ENCODE peak calls at places on chromosomes 12 and 14, in four cellular contexts. I is A549, G is MM.1S, M is iPS DF 6.9. V is an unnamed sample.

GRCh38 chr14:55221186-55221585 is 29.8 kb upstream of the DLGAP5 start:
- DNase-seq in I (no peak), G (no peak), M (no peak), V (no peak)

GRCh38 chr14:105927094-105927475 is 400.7 kb downstream of the TMEM121 start:
- DNase-seq in I (no peak), G (no peak), M (no peak), V (peak; percentile 3)

GRCh38 chr12:62772556-62772955 is 162.4 kb downstream of the PPM1H start:
- DNase-seq in I (no peak), G (no peak), M (no peak), V (no peak)

GRCh38 chr12:125651625-125652024 is 586.4 kb downstream of the AACS start:
- DNase-seq in I (no peak), G (no peak), M (no peak), V (no peak)

GRCh38 chr14:50792058-50792477 is 38.9 kb downstream of the NIN start:
- DNase-seq in I (no peak), G (peak; percentile 30), M (no peak), V (no peak)

GRCh38 chr12:76623929-76624328 is 64.4 kb upstream of the OSBPL8 start:
- DNase-seq in I (no peak), G (no peak), M (no peak), V (no peak)

GRCh38 chr12:17971850-17972249 is 118.1 kb downstream of the RERGL start:
- DNase-seq in I (no peak), G (no peak), M (no peak), V (no peak)

GRCh38 chr14:72644758-72645489 is 249.0 kb downstream of the DPF3 start:
- DNase-seq in I (peak; percentile 18), G (no peak), M (no peak), V (no peak)

GRCh38 chr12:53096089-53096741 is 1.3 kb upstream of the IGFBP6 start:
- DNase-seq in I (no peak), G (no peak), M (no peak), V (no peak)

GRCh38 chr12:90360300-90360699 is 594.7 kb downstream of the CCER1 start:
- DNase-seq in I (no peak), G (no peak), M (no peak), V (no peak)

GRCh38 chr12:106840217-106840616 is 65.7 kb downstream of the RIC8B start:
- DNase-seq in I (peak; percentile 80), G (no peak), M (no peak), V (no peak)

GRCh38 chr12:105698047-105698446 is 367.6 kb downstream of the C12orf75 start:
- DNase-seq in I (no peak), G (no peak), M (no peak), V (peak; percentile 19)

GRCh38 chr12:120090211-120090610 is 26.3 kb downstream of the RAB35 start:
- DNase-seq in I (no peak), G (no peak), M (no peak), V (no peak)

GRCh38 chr14:90857866-90858265 is 41.6 kb upstream of the TTC7B start:
- DNase-seq in I (no peak), G (no peak), M (no peak), V (no peak)

GRCh38 chr12:121038861-121039654 is at the start of gene OASL:
- DNase-seq in I (no peak), G (peak; percentile 36), M (no peak), V (no peak)

GRCh38 chr14:95514131-95515079 is 2.0 kb downstream of the SYNE3 start:
- DNase-seq in I (no peak), G (peak; percentile 45), M (no peak), V (no peak)

GRCh38 chr12:26692417-26692816 is 140.6 kb downstream of the ITPR2 start:
- DNase-seq in I (no peak), G (no peak), M (no peak), V (no peak)

GRCh38 chr12:82567688-82568087 is 119.0 kb upstream of the TMTC2 start:
- DNase-seq in I (no peak), G (no peak), M (no peak), V (no peak)

GRCh38 chr12:94795520-94795919 is 145.2 kb upstream of the TMCC3 start:
- DNase-seq in I (peak; percentile 42), G (no peak), M (no peak), V (no peak)

GRCh38 chr14:74571441-74571841 is 40.6 kb downstream of the LTBP2 start:
- DNase-seq in I (no peak), G (no peak), M (no peak), V (no peak)

GRCh38 chr14:29712586-29712985 is 215.1 kb downstream of the PRKD1 start:
- DNase-seq in I (no peak), G (no peak), M (no peak), V (no peak)

GRCh38 chr12:26226629-26227375 is 31.4 kb downstream of the SSPN start:
- DNase-seq in I (no peak), G (no peak), M (peak; percentile 18), V (peak; percentile 57)

DNA sequence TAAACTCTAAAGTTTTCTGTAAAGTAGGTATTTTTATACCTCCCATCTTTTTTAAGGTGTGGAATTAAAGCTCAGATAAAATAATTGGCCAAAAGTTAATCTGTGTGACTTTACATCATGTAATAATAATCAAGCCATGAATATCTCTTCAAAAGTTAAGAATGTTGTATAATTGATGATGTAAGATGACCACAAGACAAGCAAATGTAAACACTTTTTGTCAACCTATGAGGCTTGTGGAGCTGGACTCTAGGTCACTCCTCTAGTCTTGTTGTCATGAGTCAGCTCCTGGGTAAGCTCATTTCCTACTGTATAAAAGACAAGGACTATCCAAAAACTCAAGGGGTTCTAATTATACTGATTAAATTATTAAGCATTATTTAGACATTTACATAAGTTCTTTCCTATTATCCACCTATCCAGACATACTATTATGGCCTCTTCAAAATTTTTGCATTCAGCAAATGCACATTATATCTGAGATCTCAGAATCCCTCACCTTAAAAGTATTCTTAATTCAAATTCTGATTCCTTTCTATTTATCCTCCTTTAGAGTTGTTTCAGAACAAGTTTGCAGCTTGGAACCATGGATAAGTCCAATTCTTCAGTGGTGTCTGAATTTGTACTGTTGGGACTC is at the start of gene OR4K5:
- DNase-seq in I (no peak), G (no peak), M (no peak), V (no peak)
- H3K9me3 ChIP-seq in I (no peaks in the 10 kb centered on the region), G (no peaks in the 10 kb centered on the region), M (peaks cover 26% of the 10 kb centered on the region), V (no peaks in the 10 kb centered on the region)

DNA sequence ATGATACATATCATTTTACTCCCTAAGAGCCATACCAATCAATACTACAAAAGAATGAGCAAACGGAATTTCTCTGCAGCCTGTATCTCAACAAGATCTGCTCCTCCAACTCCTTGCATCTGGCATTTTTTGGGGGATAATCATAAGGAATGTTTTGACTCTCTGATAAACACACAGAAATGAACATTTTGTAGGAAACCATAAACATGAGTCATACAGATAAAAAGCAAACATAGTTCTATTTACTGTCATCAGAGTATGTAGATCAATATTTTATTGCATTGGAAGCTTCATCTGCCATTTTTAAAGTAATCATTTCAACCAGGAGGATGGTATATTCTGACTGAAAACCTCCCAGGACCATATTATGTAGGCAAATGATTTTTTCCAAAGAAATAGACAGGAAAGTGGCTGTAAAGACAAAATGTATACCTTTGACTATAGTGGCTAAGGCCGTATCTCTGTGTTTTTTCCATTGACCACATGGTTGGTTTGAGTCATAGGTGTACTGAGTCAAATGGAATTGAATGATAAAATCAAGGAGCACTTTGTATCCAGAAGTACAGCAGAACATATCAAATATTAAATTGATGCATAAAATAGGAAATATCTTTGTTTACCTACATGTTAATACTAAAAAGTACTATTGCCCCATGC is 32.4 kb upstream of the CD69 start:
- DNase-seq in I (no peak), G (no peak), M (no peak), V (no peak)
- H3K4me1 ChIP-seq in I (no peaks in the 10 kb centered on the region), G (peaks cover 9% of the 10 kb centered on the region), M (no peaks in the 10 kb centered on the region), V (no peaks in the 10 kb centered on the region)

GRCh38 chr14:23828001-23828400 is 125.6 kb upstream of the DHRS4 start:
- DNase-seq in I (no peak), G (no peak), M (no peak), V (no peak)
- H3K9me3 ChIP-seq in I (no peaks in the 10 kb centered on the region), G (no peaks in the 10 kb centered on the region), M (no peaks in the 10 kb centered on the region), V (no peaks in the 10 kb centered on the region)

GRCh38 chr12:132024758-132025157 is 75.0 kb downstream of the EP400 start:
- DNase-seq in I (no peak), G (no peak), M (no peak), V (no peak)
- H3K4me1 ChIP-seq in I (no peaks in the 10 kb centered on the region), G (no peaks in the 10 kb centered on the region), M (no peaks in the 10 kb centered on the region), V (no peaks in the 10 kb centered on the region)